ENCODE peak calls at places on chromosomes 2 and 18, in four cellular contexts. W is mesendoderm, U is IMR-90, F is H1. L is an unnamed sample.

GRCh38 chr2:25159947-25160346 is 8.4 kb downstream of the POMC start:
- DNase-seq in F (peak), W (peak), U (peak), L (peak)

GRCh38 chr2:230330206-230330605 is 3.2 kb downstream of the SP140L start:
- DNase-seq in W (no peak), F (no peak), U (no peak), L (no peak)

GRCh38 chr2:17643031-17643615 is 102.6 kb downstream of the VSNL1 start:
- DNase-seq in W (peak), F (peak), U (peak), L (no peak)

GRCh38 chr2:184890311-184890710 is 292.0 kb downstream of the ZNF804A start:
- DNase-seq in F (no peak), W (no peak), U (peak), L (no peak)

GRCh38 chr2:238790126-238790820 is 57.6 kb upstream of the TWIST2 start:
- DNase-seq in W (no peak), U (no peak), F (no peak), L (no peak)

GRCh38 chr2:223896751-223897320 is 48.3 kb downstream of the WDFY1 start:
- DNase-seq in U (peak), W (no peak), F (no peak), L (no peak)

GRCh38 chr2:234873103-234873827 is 78.6 kb upstream of the SH3BP4 start:
- DNase-seq in W (no peak), U (no peak), F (no peak), L (no peak)

GRCh38 chr2:72513011-72513410 is 312.8 kb downstream of the EXOC6B start:
- DNase-seq in F (no peak), U (no peak), W (no peak), L (no peak)

GRCh38 chr2:210112871-210113270 is 58.3 kb downstream of the KANSL1L start:
- DNase-seq in W (no peak), U (no peak), F (no peak), L (no peak)

GRCh38 chr2:161905389-161906046 is 168.5 kb downstream of the DPP4 start:
- DNase-seq in F (no peak), U (no peak), W (no peak), L (no peak)

GRCh38 chr18:5284808-5285207 is 10.7 kb downstream of the ZBTB14 start:
- DNase-seq in F (no peak), U (peak), W (no peak), L (no peak)

GRCh38 chr2:2648094-2648493 is 317.0 kb upstream of the MYT1L start:
- DNase-seq in F (no peak), W (no peak), U (no peak), L (no peak)

GRCh38 chr2:126837926-126838717 is 60.6 kb upstream of the TEX51 start:
- DNase-seq in F (no peak), U (no peak), W (peak), L (no peak)

GRCh38 chr18:63832470-63832869 is 55.0 kb upstream of the SERPINB2 start:
- DNase-seq in W (no peak), F (no peak), U (peak), L (no peak)

GRCh38 chr2:191713837-191714236 is 35.9 kb downstream of the NABP1 start:
- DNase-seq in W (peak), U (no peak), F (no peak), L (peak)

GRCh38 chr2:134425723-134426496 is 172.0 kb downstream of the MGAT5 start:
- DNase-seq in F (no peak), W (no peak), U (peak), L (no peak)

GRCh38 chr2:219520079-219520478 is 5.8 kb downstream of the ASIC4 start:
- DNase-seq in F (no peak), U (no peak), W (no peak), L (no peak)

GRCh38 chr18:911025-911424 is 6.4 kb downstream of the ADCYAP1 start:
- DNase-seq in W (no peak), U (no peak), F (no peak), L (no peak)

GRCh38 chr2:218859556-218859993 is at the start of gene WNT6:
- DNase-seq in F (no peak), W (no peak), U (no peak), L (no peak)

GRCh38 chr2:108614043-108614435 is 79.8 kb downstream of the LIMS1 start:
- DNase-seq in W (no peak), U (no peak), F (no peak), L (no peak)

GRCh38 chr2:218547511-218547910 is 20.6 kb downstream of the USP37 start:
- DNase-seq in U (no peak), W (no peak), F (no peak), L (no peak)

GRCh38 chr2:67649331-67650071 is 252.4 kb downstream of the ETAA1 start:
- DNase-seq in W (peak), F (no peak), U (peak), L (no peak)

GRCh38 chr2:2575870-2576386 is 244.9 kb upstream of the MYT1L start:
- DNase-seq in F (peak), U (no peak), W (no peak), L (no peak)

GRCh38 chr2:30155889-30156658 is 9.3 kb downstream of the YPEL5 start:
- DNase-seq in W (no peak), F (no peak), U (no peak), L (no peak)

GRCh38 chr2:187453078-187453641 is 5.1 kb upstream of the CALCRL start:
- DNase-seq in F (no peak), U (peak), W (peak), L (no peak)

GRCh38 chr2:64958556-64958955 is 30.6 kb upstream of the SLC1A4 start:
- DNase-seq in U (no peak), F (no peak), W (no peak), L (no peak)

GRCh38 chr2:43027496-43027895 is 198.9 kb downstream of the ZFP36L2 start:
- DNase-seq in U (no peak), F (no peak), W (no peak), L (no peak)

GRCh38 chr2:23503097-23503496 is 118.1 kb downstream of the KLHL29 start:
- DNase-seq in U (no peak), W (no peak), F (no peak), L (no peak)

GRCh38 chr2:219433666-219434467 is 776 bp upstream of the SPEG start:
- DNase-seq in F (peak), U (peak), W (peak), L (peak)

GRCh38 chr2:229572434-229573338 is 141.7 kb downstream of the DNER start:
- DNase-seq in W (no peak), U (no peak), F (no peak), L (no peak)

GRCh38 chr2:192151848-192152247 is 42.9 kb downstream of the TMEFF2 start:
- DNase-seq in W (no peak), F (no peak), U (peak), L (no peak)

GRCh38 chr2:134275058-134275862 is 21.4 kb downstream of the MGAT5 start:
- DNase-seq in F (no peak), U (no peak), W (no peak), L (no peak)

GRCh38 chr18:8707946-8708345 is 2.6 kb downstream of the MTCL1 start:
- DNase-seq in W (peak), U (peak), F (no peak), L (no peak)

GRCh38 chr2:68696554-68696953 is 38.1 kb upstream of the ARHGAP25 start:
- DNase-seq in F (no peak), U (no peak), W (no peak), L (no peak)

GRCh38 chr2:73862987-73863386 is 29.8 kb upstream of the ACTG2 start:
- DNase-seq in W (no peak), U (no peak), F (no peak), L (no peak)

GRCh38 chr2:236366406-236366805 is 102.2 kb upstream of the ASB18 start:
- DNase-seq in W (no peak), F (no peak), U (no peak), L (peak)

GRCh38 chr2:85409719-85410583 is at the start of gene CAPG:
- DNase-seq in U (no peak), W (peak), F (peak), L (peak)

GRCh38 chr2:168976034-168976654 is 55.0 kb downstream of the ABCB11 start:
- DNase-seq in F (no peak), U (no peak), W (peak), L (no peak)

GRCh38 chr2:215678094-215678493 is 242.2 kb upstream of the FN1 start:
- DNase-seq in W (no peak), F (no peak), U (no peak), L (no peak)
- H3K9ac ChIP-seq in W (no peak), F (no peak), U (no peak), L (no peak)

DNA sequence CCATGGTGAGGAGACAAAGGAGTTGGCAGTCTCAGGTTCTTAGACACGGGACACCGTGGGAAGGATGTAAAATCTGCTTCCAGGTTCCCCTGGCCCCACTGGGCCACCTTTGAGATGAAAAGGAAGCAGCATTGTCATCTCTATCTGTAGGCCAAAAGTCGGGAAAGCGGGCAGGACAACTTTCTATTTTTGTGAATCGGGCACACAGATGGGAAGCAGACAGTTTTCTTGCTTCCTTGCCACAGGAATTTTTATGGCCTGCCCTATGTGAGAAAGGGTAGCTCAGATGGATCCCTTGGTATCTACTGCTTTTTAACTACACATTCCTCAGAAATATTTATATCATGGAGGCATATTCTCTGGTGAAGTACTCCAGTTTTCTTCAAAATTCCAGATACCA is 735.6 kb downstream of the CBLN2 start:
- DNase-seq in W (no peak), F (no peak), U (no peak), L (no peak)
- H3K56ac ChIP-seq in W (no peak), F (no peak), U (no peak), L (no peak)

GRCh38 chr2:41892486-41892885 is 155.3 kb upstream of the PKDCC start:
- DNase-seq in U (no peak), W (no peak), F (no peak), L (no peak)
- H3K9ac ChIP-seq in U (no peak), W (no peak), F (no peak), L (no peak)

GRCh38 chr2:80246449-80247025 is 58.0 kb downstream of the LRRTM1 start:
- DNase-seq in F (no peak), U (no peak), W (no peak), L (no peak)

GRCh38 chr2:80247339-80247738 is 57.2 kb downstream of the LRRTM1 start:
- DNase-seq in W (no peak), U (no peak), F (no peak), L (no peak)

GRCh38 chr2:80242355-80242910 is 62.1 kb downstream of the LRRTM1 start:
- DNase-seq in W (no peak), F (no peak), U (no peak), L (no peak)

GRCh38 chr2:80244905-80245584 is 59.5 kb downstream of the LRRTM1 start:
- DNase-seq in W (no peak), F (no peak), U (no peak), L (no peak)
- H3K56ac ChIP-seq in W (no peak), F (no peak), U (no peak), L (no peak)

GRCh38 chr18:25233582-25234362 is 118.2 kb downstream of the ZNF521 start:
- DNase-seq in U (peak), F (no peak), W (peak), L (no peak)

GRCh38 chr18:25229080-25229479 is 122.9 kb downstream of the ZNF521 start:
- DNase-seq in F (no peak), W (peak), U (peak), L (no peak)

GRCh38 chr18:25230658-25231326 is 121.2 kb downstream of the ZNF521 start:
- DNase-seq in W (no peak), U (peak), F (no peak), L (no peak)

GRCh38 chr18:25229858-25230257 is 122.1 kb downstream of the ZNF521 start:
- DNase-seq in U (no peak), W (no peak), F (no peak), L (no peak)

GRCh38 chr18:25231327-25231691 is 120.7 kb downstream of the ZNF521 start:
- DNase-seq in U (no peak), W (no peak), F (no peak), L (no peak)
- H3K9ac ChIP-seq in U (peak), W (no peak), F (no peak), L (no peak)

GRCh38 chr18:28652654-28653053 is 475.7 kb upstream of the CDH2 start:
- DNase-seq in F (no peak), U (no peak), W (no peak), L (no peak)

GRCh38 chr18:28647961-28648360 is 471.0 kb upstream of the CDH2 start:
- DNase-seq in W (no peak), U (no peak), F (no peak), L (no peak)

GRCh38 chr18:28650860-28651259 is 473.9 kb upstream of the CDH2 start:
- DNase-seq in F (no peak), U (no peak), W (no peak), L (no peak)

GRCh38 chr18:28651298-28651697 is 474.4 kb upstream of the CDH2 start:
- DNase-seq in W (no peak), U (no peak), F (no peak), L (no peak)
- H3K56ac ChIP-seq in W (no peak), U (no peak), F (no peak), L (no peak)

GRCh38 chr2:240182966-240183365 is 42.5 kb upstream of the OTOS start:
- DNase-seq in U (no peak), F (no peak), W (no peak), L (no peak)
- H3K9ac ChIP-seq in U (no peak), F (no peak), W (no peak), L (no peak)

DNA sequence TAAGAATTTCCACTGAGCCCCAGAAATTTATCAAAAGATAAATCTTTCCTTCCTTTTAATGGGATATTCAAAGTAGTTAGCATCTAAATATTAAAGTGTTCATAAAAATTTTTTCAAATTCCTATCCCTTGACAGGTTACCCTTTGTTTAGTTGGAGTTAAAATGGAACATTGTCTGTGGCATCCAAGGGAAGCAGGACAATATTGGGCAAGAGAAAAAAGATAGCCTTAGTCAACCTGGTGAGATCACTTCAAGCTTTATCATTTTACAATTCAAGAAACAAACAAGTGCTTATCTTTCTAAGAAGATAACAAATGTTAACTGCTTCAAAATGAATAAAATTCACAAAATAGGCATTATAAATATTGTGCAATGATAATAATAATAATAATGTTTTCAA is 21.7 kb downstream of the NR4A2 start:
- DNase-seq in F (no peak), W (no peak), U (no peak), L (no peak)
- H3K56ac ChIP-seq in F (no peak), W (no peak), U (no peak), L (no peak)